ENCODE peak calls at places on chromosomes 11 and 22, in six cellular contexts. Z is neural progenitor cell, G is Peyer's patch, M is BJ, J is psoas muscle, V is hepatocyte. O is an unnamed sample.

GRCh38 chr22:37363593-37363992 is 63.7 kb downstream of the ELFN2 start:
- DNase-seq in Z (no peak), G (no peak), M (no peak), J (no peak), V (no peak), O (no peak)

GRCh38 chr11:69939551-69940245 is 120.5 kb upstream of the FGF3 start:
- DNase-seq in Z (no peak), G (no peak), M (no peak), J (peak; percentile 66), V (peak; percentile 72), O (no peak)

GRCh38 chr11:45149483-45150056 is 3.1 kb downstream of the PRDM11 start:
- DNase-seq in Z (no peak), G (no peak), M (no peak), J (no peak), V (no peak), O (no peak)

GRCh38 chr11:134754196-134754822 is 342.3 kb upstream of the B3GAT1 start:
- DNase-seq in Z (no peak), G (no peak), M (no peak), J (no peak), V (peak; percentile 2), O (peak; percentile 38)

GRCh38 chr22:38957046-38957770 is at the start of gene APOBEC3A:
- DNase-seq in Z (no peak), G (peak; percentile 82), M (no peak), J (peak; percentile 64), V (no peak), O (no peak)

GRCh38 chr11:62497132-62497915 is 49.3 kb downstream of the AHNAK start:
- DNase-seq in Z (peak; percentile 74), G (peak; percentile 81), M (no peak), J (no peak), V (peak; percentile 55), O (no peak)

GRCh38 chr11:130890039-130890745 is 26.1 kb downstream of the SNX19 start:
- DNase-seq in Z (no peak), G (no peak), M (no peak), J (no peak), V (no peak), O (no peak)

GRCh38 chr11:100849009-100849913 is 162.2 kb downstream of the ARHGAP42 start:
- DNase-seq in Z (no peak), G (no peak), M (peak; percentile 96), J (no peak), V (peak; percentile 49), O (no peak)

GRCh38 chr11:92698742-92699141 is 270.7 kb upstream of the MTNR1B start:
- DNase-seq in Z (no peak), G (no peak), M (no peak), J (no peak), V (no peak), O (no peak)

GRCh38 chr22:23903328-23903971 is 9.3 kb downstream of the MIF start:
- DNase-seq in Z (no peak), G (no peak), M (no peak), J (no peak), V (no peak), O (no peak)

GRCh38 chr11:62409831-62410230 is 9.0 kb upstream of the SCGB1A1 start:
- DNase-seq in Z (no peak), G (no peak), M (no peak), J (no peak), V (no peak), O (no peak)

GRCh38 chr11:121482231-121483129 is 29.7 kb upstream of the SORL1-AS1 start:
- DNase-seq in Z (no peak), G (peak; percentile 73), M (no peak), J (no peak), V (no peak), O (peak; percentile 79)

GRCh38 chr11:78161937-78162336 is 22.5 kb upstream of the ALG8 start:
- DNase-seq in Z (no peak), G (no peak), M (no peak), J (no peak), V (no peak), O (no peak)

GRCh38 chr11:11293798-11294611 is 59.0 kb downstream of the CSNK2A3 start:
- DNase-seq in Z (peak; percentile 33), G (no peak), M (no peak), J (no peak), V (no peak), O (no peak)

GRCh38 chr11:12692238-12693074 is 18.2 kb downstream of the TEAD1 start:
- DNase-seq in Z (peak; percentile 66), G (peak; percentile 93), M (peak; percentile 46), J (peak; percentile 89), V (peak; percentile 91), O (no peak)

GRCh38 chr11:39458481-39458880 is 2001.0 kb downstream of the LRRC4C start:
- DNase-seq in Z (no peak), G (no peak), M (no peak), J (no peak), V (no peak), O (no peak)

GRCh38 chr11:125384825-125385224 is 111.2 kb downstream of the FEZ1 start:
- DNase-seq in Z (no peak), G (no peak), M (no peak), J (no peak), V (no peak), O (no peak)

GRCh38 chr22:45398214-45398613 is 15.2 kb downstream of the SMC1B start:
- DNase-seq in Z (no peak), G (no peak), M (no peak), J (no peak), V (no peak), O (no peak)

GRCh38 chr22:45402466-45402865 is 10.9 kb downstream of the SMC1B start:
- DNase-seq in Z (no peak), G (no peak), M (no peak), J (no peak), V (no peak), O (no peak)

GRCh38 chr22:45400046-45400445 is 13.4 kb downstream of the SMC1B start:
- DNase-seq in Z (no peak), G (no peak), M (no peak), J (no peak), V (no peak), O (no peak)

DNA sequence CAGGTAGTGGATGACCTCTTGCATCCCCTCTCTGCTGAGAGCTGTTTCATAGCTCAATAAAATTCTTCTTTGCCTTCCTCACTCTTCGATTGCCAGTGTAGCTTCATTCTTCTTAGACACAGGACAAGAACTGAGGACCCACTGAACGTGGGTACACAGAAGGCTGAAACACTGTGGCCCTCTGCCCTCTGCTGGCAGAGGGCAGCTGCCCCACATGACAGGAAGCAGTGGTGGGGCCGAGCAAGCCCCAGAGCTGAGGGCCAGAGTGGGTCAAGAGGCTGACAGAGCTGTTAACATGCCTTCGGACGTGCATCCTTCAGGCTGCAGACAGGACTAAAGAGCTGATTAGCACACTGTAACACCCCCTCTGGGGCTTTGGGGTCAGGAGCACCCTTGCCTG is 15.6 kb downstream of the SMC1B start:
- DNase-seq in Z (peak; percentile 20), G (no peak), M (no peak), J (no peak), V (no peak), O (no peak)
- TF ChIP-seq CTCF in Z (peak; percentile 40), G (peak; percentile 38), M (peak; percentile 6), J (no peak), V (peak; percentile 20), O (no peak)

DNA sequence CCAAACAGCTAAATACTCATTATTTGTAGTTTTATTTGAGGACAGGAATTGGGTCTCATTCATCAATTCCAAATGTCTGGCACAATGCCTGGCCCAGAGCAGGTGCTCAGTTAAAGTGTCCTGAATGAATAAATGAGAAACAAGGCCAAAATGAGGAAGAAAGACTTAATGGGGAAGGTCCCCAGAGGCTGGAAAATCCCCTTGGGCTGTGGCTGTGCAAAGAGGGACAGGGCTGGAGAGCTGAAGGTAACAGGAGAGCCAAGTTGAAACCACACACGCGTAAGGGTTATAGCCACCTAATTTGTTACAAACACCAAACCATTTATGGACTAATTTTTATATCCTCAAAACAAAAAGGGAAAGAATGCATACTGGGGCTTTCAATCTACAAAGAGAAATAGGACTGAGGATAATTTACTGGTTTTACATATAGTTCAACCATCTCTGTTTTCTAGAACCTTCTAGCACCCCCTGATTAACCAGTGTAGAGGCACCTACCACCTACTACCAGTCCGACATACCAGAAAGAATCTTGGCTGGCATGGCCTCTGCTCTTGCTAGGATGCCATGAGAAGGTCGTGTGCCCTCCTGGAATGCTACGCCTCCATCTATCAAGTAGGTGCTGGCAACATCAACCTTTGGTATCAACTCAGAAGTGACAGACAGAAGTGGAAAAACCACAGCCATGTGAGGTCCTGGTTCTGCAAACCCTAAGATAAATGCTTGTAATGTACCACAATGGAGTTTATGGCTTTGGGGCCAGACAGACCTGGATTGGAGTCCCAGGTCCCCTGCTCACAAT is 28.4 kb downstream of the MYH9 start:
- DNase-seq in Z (no peak), G (no peak), M (no peak), J (no peak), V (no peak), O (no peak)
- H3K4me3 ChIP-seq in Z (no peak overlapping the region), G (no peak overlapping the region), M (no peak overlapping the region), J (no peak overlapping the region), V (no peak overlapping the region), O (no peak overlapping the region)

GRCh38 chr22:49774046-49774445 is 53.6 kb downstream of the BRD1 start:
- DNase-seq in Z (no peak), G (no peak), M (no peak), J (no peak), V (no peak), O (no peak)
- H3K36me3 ChIP-seq in Z (no peaks in the 10 kb centered on the region), G (peaks cover 64% of the 10 kb centered on the region), M (peaks cover 36% of the 10 kb centered on the region), J (no peaks in the 10 kb centered on the region), V (no peaks in the 10 kb centered on the region), O (peaks cover 18% of the 10 kb centered on the region)

GRCh38 chr22:20128902-20129746 is 2.5 kb upstream of the ZDHHC8 start:
- DNase-seq in Z (peak; percentile 50), G (peak; percentile 61), M (no peak), J (no peak), V (no peak), O (no peak)
- TF ChIP-seq CTCF in Z (peak; percentile 48), G (peak; percentile 47), M (peak; percentile 55), J (peak; percentile 40), V (peak; percentile 27), O (peak; percentile 51)

DNA sequence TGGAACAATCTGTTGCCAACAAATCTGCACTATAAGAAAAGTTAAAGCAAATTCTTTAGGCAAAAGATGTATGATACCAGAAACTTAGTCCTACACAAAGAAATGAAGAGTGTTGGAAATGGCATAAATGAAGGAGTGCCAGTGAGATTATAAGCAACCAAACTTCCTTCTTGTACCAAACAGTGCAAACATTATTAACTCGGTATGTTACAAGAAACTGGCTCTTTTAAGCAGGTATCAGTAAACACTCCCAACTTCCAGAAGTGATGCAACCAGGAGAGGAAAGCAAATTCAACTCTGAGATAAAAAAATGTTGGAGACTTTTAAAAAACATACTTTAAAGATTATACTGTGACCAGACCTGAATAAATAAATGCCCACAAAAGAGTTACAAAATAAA is 28.5 kb downstream of the COPB1 start:
- DNase-seq in Z (no peak), G (no peak), M (no peak), J (no peak), V (no peak), O (no peak)
- H3K4me3 ChIP-seq in Z (no peak overlapping the region), G (no peak overlapping the region), M (no peak overlapping the region), J (no peak overlapping the region), V (no peak overlapping the region), O (no peak overlapping the region)

GRCh38 chr22:41395531-41396240 is 13.9 kb downstream of the TEF start:
- DNase-seq in Z (no peak), G (no peak), M (no peak), J (no peak), V (no peak), O (no peak)
- H3K36me3 ChIP-seq in Z (no peaks in the 10 kb centered on the region), G (peaks cover 80% of the 10 kb centered on the region), M (peaks cover 32% of the 10 kb centered on the region), J (peaks cover 3% of the 10 kb centered on the region), V (no peaks in the 10 kb centered on the region), O (peaks cover 21% of the 10 kb centered on the region)

GRCh38 chr11:6022954-6023353 is 7.6 kb downstream of the OR56A1 start:
- DNase-seq in Z (peak; percentile 76), G (no peak), M (no peak), J (no peak), V (peak; percentile 68), O (no peak)
- TF ChIP-seq CTCF in Z (peak; percentile 78), G (peak; percentile 65), M (peak; percentile 48), J (peak; percentile 46), V (peak; percentile 81), O (peak; percentile 37)